ENCODE peak calls at places on chromosomes 11 and 22, in four cellular contexts. F is T-helper 1 cell, S is right lobe of liver, L is NCI-H748 treated with DMSO at 0.1 percent for 48 hours. N is an unnamed sample.

GRCh38 chr22:46754110-46754799 is 8.2 kb upstream of the TBC1D22A start:
- DNase-seq in F (no peak), S (peak; percentile 91), L (no peak), N (no peak)

GRCh38 chr11:17695454-17696441 is 23.6 kb upstream of the MYOD1 start:
- DNase-seq in F (no peak), S (no peak), L (no peak), N (no peak)

GRCh38 chr11:23311986-23312940 is 452.0 kb upstream of the CCDC179 start:
- DNase-seq in F (no peak), S (no peak), L (no peak), N (no peak)

GRCh38 chr11:85759915-85760314 is 51.0 kb downstream of the SYTL2 start:
- DNase-seq in F (no peak), S (no peak), L (peak; percentile 11), N (no peak)

GRCh38 chr22:43185860-43186261 is 1.1 kb downstream of the TTLL12 start:
- DNase-seq in F (no peak), S (peak; percentile 80), L (no peak), N (no peak)

GRCh38 chr11:112806876-112807275 is 154.3 kb upstream of the NCAM1 start:
- DNase-seq in F (no peak), S (no peak), L (no peak), N (no peak)

GRCh38 chr11:87820026-87820425 is 355.2 kb downstream of the RAB38 start:
- DNase-seq in F (no peak), S (no peak), L (no peak), N (no peak)

GRCh38 chr22:36986242-36986821 is 32.9 kb downstream of the TST start:
- DNase-seq in F (peak; percentile 4), S (peak; percentile 14), L (no peak), N (no peak)

GRCh38 chr11:45924036-45924915 is 1.8 kb downstream of the LARGE2 start:
- DNase-seq in F (no peak), S (peak; percentile 46), L (no peak), N (no peak)

GRCh38 chr11:20015529-20016427 is 144.5 kb downstream of the DBX1 start:
- DNase-seq in F (no peak), S (no peak), L (peak; percentile 41), N (no peak)

GRCh38 chr22:50119768-50120251 is 30.0 kb downstream of the MOV10L1 start:
- DNase-seq in F (no peak), S (no peak), L (no peak), N (no peak)

GRCh38 chr22:42433754-42434153 is 1.6 kb upstream of the NFAM1 start:
- DNase-seq in F (no peak), S (no peak), L (no peak), N (no peak)

GRCh38 chr11:63022422-63022821 is 6.8 kb upstream of the SLC22A8 start:
- DNase-seq in F (no peak), S (no peak), L (no peak), N (no peak)

GRCh38 chr22:38467904-38468760 is at the start of gene KDELR3:
- DNase-seq in F (no peak), S (peak; percentile 57), L (no peak), N (no peak)

GRCh38 chr22:27461470-27461869 is 340.1 kb downstream of the MN1 start:
- DNase-seq in F (no peak), S (no peak), L (no peak), N (no peak)

GRCh38 chr11:129375731-129376657 is at the start of gene BARX2:
- DNase-seq in F (no peak), S (peak; percentile 62), L (peak; percentile 28), N (no peak)

GRCh38 chr11:67136156-67136555 is 17.1 kb downstream of the KDM2A start:
- DNase-seq in F (no peak), S (no peak), L (no peak), N (no peak)

GRCh38 chr22:49683032-49683431 is 144.6 kb downstream of the BRD1 start:
- DNase-seq in F (no peak), S (no peak), L (no peak), N (no peak)

GRCh38 chr22:38228873-38229740 is 27.3 kb downstream of the MAFF start:
- DNase-seq in F (no peak), S (no peak), L (no peak), N (no peak)

GRCh38 chr11:112174789-112175595 is at the start of gene BCO2:
- DNase-seq in F (peak; percentile 8), S (peak; percentile 88), L (peak; percentile 43), N (peak; percentile 20)

GRCh38 chr11:112455791-112456190 is 195.1 kb upstream of the PLET1 start:
- DNase-seq in F (no peak), S (no peak), L (no peak), N (no peak)

GRCh38 chr22:17063372-17064106 is 21.3 kb upstream of the IL17RA start:
- DNase-seq in F (no peak), S (no peak), L (no peak), N (no peak)

GRCh38 chr11:86167499-86168161 is 76.9 kb upstream of the EED start:
- DNase-seq in F (no peak), S (no peak), L (no peak), N (no peak)

GRCh38 chr11:95360382-95360781 is 129.4 kb upstream of the SESN3 start:
- DNase-seq in F (no peak), S (no peak), L (no peak), N (no peak)

GRCh38 chr11:121892863-121893262 is 223.2 kb downstream of the BLID start:
- DNase-seq in F (no peak), S (no peak), L (no peak), N (no peak)

GRCh38 chr11:19200410-19201201 is 1.2 kb downstream of the CSRP3 start:
- DNase-seq in F (no peak), S (no peak), L (no peak), N (no peak)

GRCh38 chr11:70854201-70854600 is 398.2 kb downstream of the SHANK2 start:
- DNase-seq in F (no peak), S (no peak), L (no peak), N (no peak)

GRCh38 chr22:36358533-36359171 is 29.1 kb downstream of the MYH9 start:
- DNase-seq in F (no peak), S (no peak), L (no peak), N (peak; percentile 42)

GRCh38 chr22:50627452-50627913 is 469 bp downstream of the ARSA start:
- DNase-seq in F (no peak), S (no peak), L (no peak), N (no peak)